ENCODE peak calls at places on chromosomes 11 and 22, in seven cellular contexts. One of them, this sample, is unnamed.

GRCh38 chr22:41699264-41700104 is at the start of gene MEI1:
- DNase-seq in transverse colon: peak
- DNase-seq in stomach: peak
- DNase-seq in body of pancreas: peak
- DNase-seq in endothelial cell of umbilical vein: peak
- DNase-seq in esophagus muscularis mucosa: no peak
- DNase-seq in vagina: no peak
- DNase-seq in this sample: peak

GRCh38 chr11:84853841-84854497 is 773.2 kb downstream of the DLG2 start:
- DNase-seq in transverse colon: no peak
- DNase-seq in stomach: no peak
- DNase-seq in body of pancreas: no peak
- DNase-seq in endothelial cell of umbilical vein: no peak
- DNase-seq in esophagus muscularis mucosa: no peak
- DNase-seq in vagina: no peak
- DNase-seq in this sample: no peak

GRCh38 chr11:36411202-36411640 is 98.9 kb downstream of the TRAF6 start:
- DNase-seq in transverse colon: peak
- DNase-seq in stomach: peak
- DNase-seq in body of pancreas: no peak
- DNase-seq in endothelial cell of umbilical vein: peak
- DNase-seq in esophagus muscularis mucosa: no peak
- DNase-seq in vagina: no peak
- DNase-seq in this sample: peak

GRCh38 chr11:65338680-65339079 is 5.0 kb downstream of the DPF2 start:
- DNase-seq in transverse colon: no peak
- DNase-seq in stomach: no peak
- DNase-seq in body of pancreas: no peak
- DNase-seq in endothelial cell of umbilical vein: no peak
- DNase-seq in esophagus muscularis mucosa: no peak
- DNase-seq in vagina: no peak
- DNase-seq in this sample: no peak

GRCh38 chr11:35218956-35219355 is 80.0 kb downstream of the CD44 start:
- DNase-seq in transverse colon: no peak
- DNase-seq in stomach: no peak
- DNase-seq in body of pancreas: no peak
- DNase-seq in endothelial cell of umbilical vein: no peak
- DNase-seq in esophagus muscularis mucosa: no peak
- DNase-seq in vagina: no peak
- DNase-seq in this sample: no peak

GRCh38 chr11:132444891-132445290 is 1074.5 kb downstream of the NTM start:
- DNase-seq in transverse colon: no peak
- DNase-seq in stomach: no peak
- DNase-seq in body of pancreas: peak
- DNase-seq in endothelial cell of umbilical vein: no peak
- DNase-seq in esophagus muscularis mucosa: no peak
- DNase-seq in vagina: no peak
- DNase-seq in this sample: no peak

GRCh38 chr22:45918455-45919370 is 58.2 kb downstream of the WNT7B start:
- DNase-seq in transverse colon: no peak
- DNase-seq in stomach: peak
- DNase-seq in body of pancreas: peak
- DNase-seq in endothelial cell of umbilical vein: no peak
- DNase-seq in esophagus muscularis mucosa: no peak
- DNase-seq in vagina: no peak
- DNase-seq in this sample: no peak

GRCh38 chr11:21250196-21250595 is 580.8 kb downstream of the NELL1 start:
- DNase-seq in transverse colon: no peak
- DNase-seq in stomach: no peak
- DNase-seq in body of pancreas: no peak
- DNase-seq in endothelial cell of umbilical vein: no peak
- DNase-seq in esophagus muscularis mucosa: no peak
- DNase-seq in vagina: no peak
- DNase-seq in this sample: no peak

GRCh38 chr11:64867748-64868462 is 10.5 kb downstream of the EHD1 start:
- DNase-seq in transverse colon: no peak
- DNase-seq in stomach: no peak
- DNase-seq in body of pancreas: no peak
- DNase-seq in endothelial cell of umbilical vein: no peak
- DNase-seq in esophagus muscularis mucosa: no peak
- DNase-seq in vagina: no peak
- DNase-seq in this sample: no peak

GRCh38 chr11:3126207-3126865 is 38.8 kb downstream of the OSBPL5 start:
- DNase-seq in transverse colon: peak
- DNase-seq in stomach: no peak
- DNase-seq in body of pancreas: peak
- DNase-seq in endothelial cell of umbilical vein: peak
- DNase-seq in esophagus muscularis mucosa: no peak
- DNase-seq in vagina: no peak
- DNase-seq in this sample: peak

GRCh38 chr11:3939211-3939610 is 83.7 kb downstream of the STIM1 start:
- DNase-seq in transverse colon: no peak
- DNase-seq in stomach: no peak
- DNase-seq in body of pancreas: no peak
- DNase-seq in endothelial cell of umbilical vein: no peak
- DNase-seq in esophagus muscularis mucosa: no peak
- DNase-seq in vagina: no peak
- DNase-seq in this sample: no peak

GRCh38 chr11:103047837-103048236 is 44.1 kb downstream of the DCUN1D5 start:
- DNase-seq in transverse colon: no peak
- DNase-seq in stomach: no peak
- DNase-seq in body of pancreas: no peak
- DNase-seq in endothelial cell of umbilical vein: no peak
- DNase-seq in esophagus muscularis mucosa: no peak
- DNase-seq in vagina: no peak
- DNase-seq in this sample: no peak

GRCh38 chr11:11020747-11021149 is 162.9 kb upstream of the ZBED5 start:
- DNase-seq in transverse colon: no peak
- DNase-seq in stomach: no peak
- DNase-seq in body of pancreas: no peak
- DNase-seq in endothelial cell of umbilical vein: no peak
- DNase-seq in esophagus muscularis mucosa: no peak
- DNase-seq in vagina: no peak
- DNase-seq in this sample: no peak

GRCh38 chr22:35310556-35311550 is 11.2 kb downstream of the TOM1 start:
- DNase-seq in transverse colon: peak
- DNase-seq in stomach: no peak
- DNase-seq in body of pancreas: peak
- DNase-seq in endothelial cell of umbilical vein: no peak
- DNase-seq in esophagus muscularis mucosa: no peak
- DNase-seq in vagina: no peak
- DNase-seq in this sample: no peak
- TF ChIP-seq POLR2A in transverse colon: no peak
- TF ChIP-seq POLR2A in stomach: no peak
- TF ChIP-seq POLR2A in body of pancreas: no peak
- TF ChIP-seq POLR2A in endothelial cell of umbilical vein: no peak
- TF ChIP-seq POLR2A in esophagus muscularis mucosa: no peak
- TF ChIP-seq POLR2A in vagina: no peak
- TF ChIP-seq POLR2A in this sample: no peak

GRCh38 chr22:37884420-37884819 is 21.7 kb upstream of the MICALL1 start:
- DNase-seq in transverse colon: no peak
- DNase-seq in stomach: no peak
- DNase-seq in body of pancreas: no peak
- DNase-seq in endothelial cell of umbilical vein: no peak
- DNase-seq in esophagus muscularis mucosa: no peak
- DNase-seq in vagina: no peak
- DNase-seq in this sample: no peak

GRCh38 chr22:37891926-37892325 is 14.2 kb upstream of the MICALL1 start:
- DNase-seq in transverse colon: no peak
- DNase-seq in stomach: no peak
- DNase-seq in body of pancreas: no peak
- DNase-seq in endothelial cell of umbilical vein: no peak
- DNase-seq in esophagus muscularis mucosa: no peak
- DNase-seq in vagina: no peak
- DNase-seq in this sample: no peak

GRCh38 chr22:37892566-37893338 is 13.3 kb upstream of the MICALL1 start:
- DNase-seq in transverse colon: no peak
- DNase-seq in stomach: peak
- DNase-seq in body of pancreas: peak
- DNase-seq in endothelial cell of umbilical vein: no peak
- DNase-seq in esophagus muscularis mucosa: no peak
- DNase-seq in vagina: no peak
- DNase-seq in this sample: no peak

GRCh38 chr22:37893583-37893983 is 12.5 kb upstream of the MICALL1 start:
- DNase-seq in transverse colon: no peak
- DNase-seq in stomach: peak
- DNase-seq in body of pancreas: peak
- DNase-seq in endothelial cell of umbilical vein: no peak
- DNase-seq in esophagus muscularis mucosa: no peak
- DNase-seq in vagina: no peak
- DNase-seq in this sample: no peak

GRCh38 chr22:37887610-37888378 is 18.3 kb upstream of the MICALL1 start:
- DNase-seq in transverse colon: no peak
- DNase-seq in stomach: no peak
- DNase-seq in body of pancreas: no peak
- DNase-seq in endothelial cell of umbilical vein: peak
- DNase-seq in esophagus muscularis mucosa: no peak
- DNase-seq in vagina: no peak
- DNase-seq in this sample: peak
- H3K4me3 ChIP-seq in transverse colon: no peak
- H3K4me3 ChIP-seq in stomach: no peak
- H3K4me3 ChIP-seq in body of pancreas: no peak
- H3K4me3 ChIP-seq in endothelial cell of umbilical vein: no peak
- H3K4me3 ChIP-seq in esophagus muscularis mucosa: no peak
- H3K4me3 ChIP-seq in vagina: no peak
- H3K4me3 ChIP-seq in this sample: no peak

GRCh38 chr11:93729129-93729616 is 12.1 kb downstream of the TAF1D start:
- DNase-seq in transverse colon: no peak
- DNase-seq in stomach: no peak
- DNase-seq in body of pancreas: no peak
- DNase-seq in endothelial cell of umbilical vein: no peak
- DNase-seq in esophagus muscularis mucosa: no peak
- DNase-seq in vagina: no peak
- DNase-seq in this sample: no peak
- TF ChIP-seq POLR2A in transverse colon: no peak
- TF ChIP-seq POLR2A in stomach: no peak
- TF ChIP-seq POLR2A in body of pancreas: no peak
- TF ChIP-seq POLR2A in endothelial cell of umbilical vein: no peak
- TF ChIP-seq POLR2A in esophagus muscularis mucosa: no peak
- TF ChIP-seq POLR2A in vagina: no peak
- TF ChIP-seq POLR2A in this sample: no peak

DNA sequence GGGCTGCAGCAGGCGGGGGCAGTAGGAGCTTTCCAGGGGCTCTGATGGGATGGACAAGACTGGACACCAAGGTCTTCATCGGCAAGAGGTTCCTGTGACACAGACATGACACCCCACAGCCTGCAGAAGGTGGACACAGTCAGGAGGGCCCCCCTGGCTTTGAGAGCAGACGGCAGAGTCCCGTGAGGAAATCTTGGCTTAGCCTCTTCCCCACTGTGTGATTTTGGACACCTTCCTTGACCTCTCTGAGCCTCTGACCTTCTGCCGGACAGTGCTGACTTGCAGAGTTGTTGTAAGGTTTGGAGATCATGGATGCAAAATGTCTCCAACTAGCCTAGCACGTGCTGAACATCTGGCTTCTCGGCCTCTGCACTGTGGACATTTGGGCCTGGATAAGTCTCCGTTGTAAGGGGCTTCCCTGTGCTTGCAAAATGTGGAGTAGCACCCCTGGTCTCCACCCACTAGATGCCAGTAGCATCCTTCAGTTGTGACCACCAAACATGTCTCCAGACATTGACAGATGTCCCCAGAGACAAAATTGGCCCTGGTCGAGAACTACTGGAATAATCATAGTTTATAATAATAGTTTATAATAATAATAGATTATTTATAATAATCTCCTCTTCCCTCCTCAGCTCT is 54.6 kb downstream of the MCM5 start:
- DNase-seq in transverse colon: no peak
- DNase-seq in stomach: no peak
- DNase-seq in body of pancreas: no peak
- DNase-seq in endothelial cell of umbilical vein: no peak
- DNase-seq in esophagus muscularis mucosa: no peak
- DNase-seq in vagina: no peak
- DNase-seq in this sample: peak
- H3K4me3 ChIP-seq in transverse colon: no peak
- H3K4me3 ChIP-seq in stomach: no peak
- H3K4me3 ChIP-seq in body of pancreas: no peak
- H3K4me3 ChIP-seq in endothelial cell of umbilical vein: no peak
- H3K4me3 ChIP-seq in esophagus muscularis mucosa: no peak
- H3K4me3 ChIP-seq in vagina: no peak
- H3K4me3 ChIP-seq in this sample: no peak

GRCh38 chr11:117199916-117200812 is 994 bp downstream of the TAGLN start:
- DNase-seq in transverse colon: no peak
- DNase-seq in stomach: no peak
- DNase-seq in body of pancreas: no peak
- DNase-seq in endothelial cell of umbilical vein: no peak
- DNase-seq in esophagus muscularis mucosa: no peak
- DNase-seq in vagina: no peak
- DNase-seq in this sample: no peak

GRCh38 chr11:117200813-117201515 is 1.8 kb downstream of the TAGLN start:
- DNase-seq in transverse colon: no peak
- DNase-seq in stomach: no peak
- DNase-seq in body of pancreas: no peak
- DNase-seq in endothelial cell of umbilical vein: no peak
- DNase-seq in esophagus muscularis mucosa: no peak
- DNase-seq in vagina: no peak
- DNase-seq in this sample: no peak

GRCh38 chr11:117197516-117198456 is 1.4 kb upstream of the TAGLN start:
- DNase-seq in transverse colon: peak
- DNase-seq in stomach: peak
- DNase-seq in body of pancreas: peak
- DNase-seq in endothelial cell of umbilical vein: no peak
- DNase-seq in esophagus muscularis mucosa: no peak
- DNase-seq in vagina: no peak
- DNase-seq in this sample: no peak

GRCh38 chr11:117198613-117199012 is 557 bp upstream of the TAGLN start:
- DNase-seq in transverse colon: no peak
- DNase-seq in stomach: no peak
- DNase-seq in body of pancreas: no peak
- DNase-seq in endothelial cell of umbilical vein: no peak
- DNase-seq in esophagus muscularis mucosa: no peak
- DNase-seq in vagina: no peak
- DNase-seq in this sample: no peak

DNA sequence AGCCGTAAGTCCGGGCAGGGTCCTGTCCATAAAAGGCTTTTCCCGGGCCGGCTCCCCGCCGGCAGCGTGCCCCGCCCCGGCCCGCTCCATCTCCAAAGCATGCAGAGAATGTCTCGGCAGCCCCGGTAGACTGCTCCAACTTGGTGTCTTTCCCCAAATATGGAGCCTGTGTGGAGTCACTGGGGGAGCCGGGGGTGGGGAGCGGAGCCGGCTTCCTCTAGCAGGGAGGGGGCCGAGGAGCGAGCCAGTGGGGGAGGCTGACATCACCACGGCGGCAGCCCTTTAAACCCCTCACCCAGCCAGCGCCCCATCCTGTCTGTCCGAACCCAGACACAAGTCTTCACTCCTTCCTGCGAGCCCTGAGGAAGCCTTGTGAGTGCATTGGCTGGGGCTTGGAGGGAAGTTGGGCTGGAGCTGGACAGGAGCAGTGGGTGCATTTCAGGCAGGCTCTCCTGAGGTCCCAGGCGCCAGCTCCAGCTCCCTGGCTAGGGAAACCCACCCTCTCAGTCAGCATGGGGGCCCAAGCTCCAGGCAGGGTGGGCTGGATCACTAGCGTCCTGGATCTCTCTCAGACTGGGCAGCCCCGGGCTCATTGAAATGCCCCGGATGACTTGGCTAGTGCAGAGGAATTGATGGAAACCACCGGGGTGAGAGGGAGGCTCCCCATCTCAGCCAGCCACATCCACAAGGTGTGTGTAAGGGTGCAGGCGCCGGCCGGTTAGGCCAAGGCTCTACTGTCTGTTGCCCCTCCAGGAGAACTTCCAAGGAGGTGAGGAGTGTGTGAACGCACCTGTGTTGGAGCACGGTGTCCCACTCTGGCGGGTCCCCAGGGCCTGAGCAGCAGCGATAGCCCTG is at the start of gene TAGLN:
- DNase-seq in transverse colon: peak
- DNase-seq in stomach: peak
- DNase-seq in body of pancreas: peak
- DNase-seq in endothelial cell of umbilical vein: peak
- DNase-seq in esophagus muscularis mucosa: no peak
- DNase-seq in vagina: no peak
- DNase-seq in this sample: peak
- TF ChIP-seq POLR2A in transverse colon: peak
- TF ChIP-seq POLR2A in stomach: peak
- TF ChIP-seq POLR2A in body of pancreas: peak
- TF ChIP-seq POLR2A in endothelial cell of umbilical vein: peak
- TF ChIP-seq POLR2A in esophagus muscularis mucosa: peak
- TF ChIP-seq POLR2A in vagina: no peak
- TF ChIP-seq POLR2A in this sample: peak

This sample was measured in gastrocnemius medialis.